ENCODE peak calls at places on chromosomes 3 and 15, in eight cellular contexts. V is NCI-H748 treated with DMSO at 0.1 percent for 48 hours, F is A172, N is GM13977, S is cortex of kidney, R is NCI-H345, W is BE2C, H is WTC11. M is an unnamed sample.

GRCh38 chr3:59728509-59728908 is 678.7 kb upstream of the CFAP20DC start:
- DNase-seq in V (no peak), F (no peak), N (no peak), S (no peak), R (no peak), W (no peak), H (no peak), M (no peak)

GRCh38 chr3:127483902-127484591 is 106.5 kb downstream of the TPRA1 start:
- DNase-seq in V (no peak), F (no peak), N (peak), S (no peak), R (no peak), W (no peak), H (no peak), M (no peak)

GRCh38 chr15:76967067-76967466 is 27.9 kb upstream of the PSTPIP1 start:
- DNase-seq in V (no peak), F (no peak), N (no peak), S (no peak), R (no peak), W (no peak), H (no peak), M (no peak)

GRCh38 chr3:170643831-170644230 is 58.0 kb upstream of the SLC7A14 start:
- DNase-seq in V (no peak), F (no peak), N (no peak), S (no peak), R (no peak), W (peak), H (no peak), M (no peak)

GRCh38 chr3:7800006-7800780 is 701.4 kb upstream of the LMCD1 start:
- DNase-seq in V (no peak), F (no peak), N (no peak), S (no peak), R (no peak), W (no peak), H (no peak), M (no peak)

GRCh38 chr3:61110576-61110975 is 140.7 kb downstream of the FHIT start:
- DNase-seq in V (no peak), F (no peak), N (peak), S (no peak), R (no peak), W (no peak), H (no peak), M (no peak)

GRCh38 chr3:191358929-191359328 is 28.6 kb upstream of the UTS2B start:
- DNase-seq in V (no peak), F (no peak), N (no peak), S (no peak), R (no peak), W (no peak), H (no peak), M (no peak)

GRCh38 chr15:96336643-96337353 is 6.3 kb downstream of the NR2F2 start:
- DNase-seq in V (no peak), F (peak), N (no peak), S (no peak), R (no peak), W (no peak), H (no peak), M (no peak)

M was measured in H4.